ENCODE peak calls at places on chromosomes 2 and 18, in seven cellular contexts. R is nucleus accumbens; A is iris pigment epithelial cell; I is cerebellar cortex; K is stimulated activated CD8-positive, alpha-beta memory T cell treated with anti-CD3 and anti-CD28 coated beads, Interleukin-7, amount 100 ng/mL, for 24 hours; B is activated CD4-positive, alpha-beta T cell treated with anti-CD3 and anti-CD28 coated beads, Interleukin-2, amount 50 U/mL, for 48 hours; O is CD4-positive, alpha-beta T cell. Z is an unnamed sample.

GRCh38 chr18:24027156-24027555 is 12.6 kb downstream of the TTC39C start:
- DNase-seq in R (no peak), A (peak), I (no peak), K (no peak), B (no peak), O (no peak), Z (no peak)

GRCh38 chr2:26179446-26179907 is 6.6 kb downstream of the GAREM2 start:
- DNase-seq in R (no peak), A (no peak), I (no peak), K (no peak), B (no peak), O (no peak), Z (no peak)

GRCh38 chr2:111157071-111157661 is 36.5 kb downstream of the BCL2L11 start:
- DNase-seq in R (no peak), A (no peak), I (no peak), K (no peak), B (no peak), O (no peak), Z (no peak)

GRCh38 chr2:231037731-231038482 is 584 bp downstream of the C2orf72 start:
- DNase-seq in R (peak), A (no peak), I (no peak), K (no peak), B (no peak), O (no peak), Z (no peak)

GRCh38 chr2:95300391-95300938 is 3.3 kb downstream of the KCNIP3 start:
- DNase-seq in R (no peak), A (no peak), I (no peak), K (no peak), B (no peak), O (no peak), Z (no peak)

GRCh38 chr2:28366496-28367282 is 26.0 kb upstream of the FOSL2 start:
- DNase-seq in R (no peak), A (peak), I (no peak), K (no peak), B (peak), O (peak), Z (peak)

GRCh38 chr2:760001-760400 is 82.8 kb upstream of the TMEM18 start:
- DNase-seq in R (no peak), A (no peak), I (no peak), K (no peak), B (no peak), O (no peak), Z (no peak)

GRCh38 chr18:9642799-9643445 is 28.6 kb upstream of the PPP4R1 start:
- DNase-seq in R (no peak), A (peak), I (no peak), K (no peak), B (no peak), O (no peak), Z (no peak)

GRCh38 chr2:30628341-30628740 is 178.9 kb downstream of the CAPN13 start:
- DNase-seq in R (no peak), A (peak), I (no peak), K (no peak), B (no peak), O (no peak), Z (no peak)

GRCh38 chr2:100018794-100019193 is 123.6 kb downstream of the AFF3 start:
- DNase-seq in R (no peak), A (peak), I (no peak), K (no peak), B (no peak), O (no peak), Z (no peak)

GRCh38 chr2:8587920-8588830 is 93.7 kb upstream of the ID2 start:
- DNase-seq in R (no peak), A (no peak), I (no peak), K (no peak), B (no peak), O (no peak), Z (no peak)

GRCh38 chr2:180061085-180061484 is 54.0 kb upstream of the CWC22 start:
- DNase-seq in R (no peak), A (no peak), I (no peak), K (no peak), B (no peak), O (no peak), Z (no peak)

GRCh38 chr2:238462782-238463396 is 36.2 kb downstream of the ASB1 start:
- DNase-seq in R (no peak), A (peak), I (peak), K (no peak), B (no peak), O (no peak), Z (no peak)

GRCh38 chr18:65811307-65811706 is 60.5 kb downstream of the CDH7 start:
- DNase-seq in R (no peak), A (no peak), I (no peak), K (no peak), B (no peak), O (no peak), Z (no peak)

GRCh38 chr2:8219631-8220393 is 462.0 kb upstream of the ID2 start:
- DNase-seq in R (no peak), A (no peak), I (peak), K (no peak), B (no peak), O (no peak), Z (no peak)

GRCh38 chr2:25473758-25474335 is 132.1 kb upstream of the DNMT3A start:
- DNase-seq in R (no peak), A (peak), I (peak), K (no peak), B (no peak), O (no peak), Z (no peak)

GRCh38 chr2:148888003-148888501 is 13.0 kb downstream of the KIF5C start:
- DNase-seq in R (no peak), A (no peak), I (peak), K (no peak), B (peak), O (no peak), Z (no peak)

GRCh38 chr2:216082805-216083204 is 1.1 kb downstream of the TMEM169 start:
- DNase-seq in R (no peak), A (no peak), I (peak), K (no peak), B (peak), O (no peak), Z (no peak)

GRCh38 chr18:10681581-10682367 is 155.9 kb downstream of the NAPG start:
- DNase-seq in R (no peak), A (peak), I (no peak), K (no peak), B (no peak), O (no peak), Z (no peak)

GRCh38 chr2:165219491-165219890 is 15.6 kb upstream of the SCN3A start:
- DNase-seq in R (no peak), A (no peak), I (no peak), K (no peak), B (no peak), O (no peak), Z (no peak)

GRCh38 chr2:199850718-199851498 is at the start of gene FTCDNL1:
- DNase-seq in R (peak), A (peak), I (peak), K (peak), B (peak), O (peak), Z (peak)

GRCh38 chr2:172281648-172282576 is 145.5 kb upstream of the ITGA6 start:
- DNase-seq in R (no peak), A (peak), I (no peak), K (no peak), B (no peak), O (no peak), Z (no peak)

GRCh38 chr18:2513616-2514015 is 57.7 kb downstream of the METTL4 start:
- DNase-seq in R (no peak), A (peak), I (no peak), K (no peak), B (no peak), O (no peak), Z (no peak)

GRCh38 chr18:55421612-55422381 is 166.2 kb downstream of the TCF4 start:
- DNase-seq in R (no peak), A (no peak), I (peak), K (no peak), B (no peak), O (no peak), Z (no peak)

GRCh38 chr2:181106229-181106628 is 125.8 kb downstream of the UBE2E3 start:
- DNase-seq in R (no peak), A (peak), I (peak), K (no peak), B (no peak), O (no peak), Z (no peak)

GRCh38 chr2:221097568-221097915 is 474.6 kb downstream of the EPHA4 start:
- DNase-seq in R (no peak), A (peak), I (peak), K (no peak), B (no peak), O (no peak), Z (no peak)

GRCh38 chr2:29751390-29751789 is 170.0 kb downstream of the ALK start:
- DNase-seq in R (no peak), A (no peak), I (no peak), K (no peak), B (no peak), O (no peak), Z (no peak)

GRCh38 chr18:36757081-36757480 is 71.7 kb downstream of the TPGS2 start:
- DNase-seq in R (no peak), A (peak), I (peak), K (no peak), B (no peak), O (no peak), Z (no peak)

GRCh38 chr2:217370391-217370790 is 510.5 kb upstream of the TNP1 start:
- DNase-seq in R (no peak), A (peak), I (no peak), K (no peak), B (no peak), O (no peak), Z (no peak)

GRCh38 chr2:1766400-1766799 is 22.1 kb upstream of the PXDN start:
- DNase-seq in R (no peak), A (no peak), I (no peak), K (no peak), B (no peak), O (no peak), Z (no peak)

GRCh38 chr18:79573921-79574491 is 105.6 kb upstream of the CTDP1 start:
- DNase-seq in R (no peak), A (no peak), I (no peak), K (no peak), B (no peak), O (no peak), Z (no peak)

GRCh38 chr2:120684691-120685402 is 50.8 kb upstream of the GLI2 start:
- DNase-seq in R (no peak), A (peak), I (no peak), K (no peak), B (no peak), O (no peak), Z (no peak)

GRCh38 chr2:166573393-166573792 is 79.3 kb upstream of the SCN7A start:
- DNase-seq in R (no peak), A (peak), I (no peak), K (no peak), B (no peak), O (no peak), Z (no peak)

GRCh38 chr2:12809526-12809925 is 92.8 kb downstream of the TRIB2 start:
- DNase-seq in R (no peak), A (no peak), I (no peak), K (no peak), B (no peak), O (no peak), Z (no peak)

GRCh38 chr2:100071350-100072043 is 70.9 kb downstream of the AFF3 start:
- DNase-seq in R (no peak), A (no peak), I (no peak), K (no peak), B (no peak), O (no peak), Z (no peak)

GRCh38 chr2:187461294-187462261 is 13.5 kb upstream of the CALCRL start:
- DNase-seq in R (no peak), A (no peak), I (no peak), K (no peak), B (no peak), O (no peak), Z (no peak)

Z was measured in T-helper 17 cell.